ENCODE peak calls at places on chromosomes 2 and 18, in nine cellular contexts. I is AG08395; P is neural crest cell; L is breast epithelium; H is NCI-H510A; E is stimulated activated CD4-positive, alpha-beta T cell treated with anti-CD3 and anti-CD28 coated beads, Interleukin-12 subunit alpha, Interleukin-12 subunit beta, amount 100 ng/mL, for 4 hours; C is neural progenitor cell; O is NCI-H774; S is CD4-positive, alpha-beta T cell. G is an unnamed sample.

GRCh38 chr2:17388790-17389189 is 129.4 kb downstream of the RAD51AP2 start:
- DNase-seq in P (no peak), H (no peak), I (no peak), C (no peak), L (no peak), O (no peak), S (no peak), E (no peak), G (no peak)

GRCh38 chr2:224838335-224838734 is 122.2 kb upstream of the CCDC195 start:
- DNase-seq in H (no peak), L (no peak), S (no peak), O (no peak), C (no peak), P (no peak), E (no peak), I (peak), G (no peak)

GRCh38 chr2:50529600-50530218 is 502.2 kb downstream of the NRXN1 start:
- DNase-seq in I (peak), C (peak), L (no peak), E (no peak), O (peak), P (no peak), H (no peak), S (no peak), G (peak)

GRCh38 chr2:191908874-191909273 is 62.0 kb upstream of the CAVIN2 start:
- DNase-seq in O (no peak), P (no peak), S (no peak), L (no peak), H (no peak), I (no peak), E (no peak), C (no peak), G (no peak)

GRCh38 chr2:231671617-231672350 is 36.5 kb upstream of the PTMA start:
- DNase-seq in H (peak), S (no peak), C (peak), I (no peak), L (no peak), E (no peak), O (peak), P (no peak), G (no peak)

GRCh38 chr2:54673501-54673998 is 49.9 kb upstream of the EML6 start:
- DNase-seq in L (peak), E (peak), I (peak), S (no peak), C (no peak), P (no peak), H (no peak), O (no peak), G (peak)

GRCh38 chr2:186309901-186310300 is 176.2 kb upstream of the ZC3H15 start:
- DNase-seq in C (no peak), O (no peak), S (no peak), H (no peak), E (no peak), I (no peak), P (no peak), L (no peak), G (peak)

GRCh38 chr2:112121682-112122254 is 16.4 kb upstream of the FBLN7 start:
- DNase-seq in S (peak), O (no peak), C (peak), H (peak), E (peak), P (peak), I (peak), L (no peak), G (peak)

GRCh38 chr2:112996635-112997034 is 8.6 kb upstream of the IL36A start:
- DNase-seq in E (peak), S (peak), P (no peak), C (no peak), O (no peak), L (no peak), H (no peak), I (no peak), G (no peak)

GRCh38 chr18:31072175-31072574 is 29.6 kb upstream of the DSC3 start:
- DNase-seq in H (no peak), O (no peak), I (no peak), P (no peak), L (no peak), S (no peak), E (no peak), C (no peak), G (no peak)

GRCh38 chr2:19617251-19617650 is 258.8 kb upstream of the OSR1 start:
- DNase-seq in L (no peak), H (no peak), I (no peak), P (no peak), C (no peak), O (no peak), S (no peak), E (no peak), G (no peak)

GRCh38 chr2:15560404-15560987 is 638 bp downstream of the NBAS start:
- DNase-seq in C (peak), L (no peak), O (peak), P (no peak), S (no peak), I (peak), H (no peak), E (peak), G (peak)

GRCh38 chr2:120774557-120775160 is 39.0 kb downstream of the GLI2 start:
- DNase-seq in P (no peak), I (no peak), C (no peak), E (no peak), O (no peak), H (no peak), S (no peak), L (no peak), G (no peak)

GRCh38 chr2:238948765-238949641 is 101.1 kb downstream of the TWIST2 start:
- DNase-seq in S (no peak), E (no peak), I (peak), L (no peak), O (no peak), H (no peak), C (no peak), P (no peak), G (no peak)

GRCh38 chr2:230924470-230925341 is at the start of gene GPR55:
- DNase-seq in H (no peak), S (peak), P (no peak), C (peak), I (no peak), E (peak), L (peak), O (peak), G (no peak)

GRCh38 chr2:236967499-236967783 is 118.2 kb upstream of the COPS8 start:
- DNase-seq in O (no peak), L (no peak), P (no peak), C (no peak), H (no peak), E (no peak), I (no peak), S (no peak), G (no peak)

GRCh38 chr2:136238552-136239346 is 120.8 kb upstream of the CXCR4 start:
- DNase-seq in C (peak), E (no peak), P (no peak), L (no peak), I (peak), H (no peak), S (peak), O (no peak), G (peak)

GRCh38 chr2:60867848-60868247 is 13.5 kb upstream of the REL start:
- DNase-seq in S (peak), H (no peak), O (no peak), P (no peak), L (no peak), E (no peak), C (no peak), I (no peak), G (no peak)

GRCh38 chr2:189559579-189560272 is 20.9 kb downstream of the SLC40A1 start:
- DNase-seq in P (no peak), E (no peak), L (no peak), H (no peak), I (no peak), C (no peak), S (no peak), O (no peak), G (no peak)

GRCh38 chr2:71277536-71278103 is 50.7 kb upstream of the PAIP2B start:
- DNase-seq in S (no peak), I (no peak), O (no peak), L (no peak), C (peak), P (peak), E (no peak), H (peak), G (peak)